ENCODE peak calls at places on chromosomes 5 and 9, in five cellular contexts. One of them, this sample, is unnamed.

GRCh38 chr9:68560131-68560844 is 19.6 kb upstream of the TMEM252 start:
- DNase-seq in AG04450: peak
- DNase-seq in psoas muscle: peak
- DNase-seq in GM12865: peak
- DNase-seq in PC-3: peak
- DNase-seq in this sample: peak

GRCh38 chr5:80755634-80756033 is 100.9 kb upstream of the DHFR start:
- DNase-seq in AG04450: no peak
- DNase-seq in psoas muscle: no peak
- DNase-seq in GM12865: peak
- DNase-seq in PC-3: no peak
- DNase-seq in this sample: no peak

GRCh38 chr5:126508962-126509279 is 85.7 kb downstream of the GRAMD2B start:
- DNase-seq in AG04450: no peak
- DNase-seq in psoas muscle: no peak
- DNase-seq in GM12865: peak
- DNase-seq in PC-3: no peak
- DNase-seq in this sample: no peak

GRCh38 chr5:75656311-75657003 is 45.2 kb downstream of the ANKDD1B start:
- DNase-seq in AG04450: no peak
- DNase-seq in psoas muscle: peak
- DNase-seq in GM12865: no peak
- DNase-seq in PC-3: no peak
- DNase-seq in this sample: peak

GRCh38 chr5:41955432-41956024 is 30.4 kb downstream of the FBXO4 start:
- DNase-seq in AG04450: no peak
- DNase-seq in psoas muscle: no peak
- DNase-seq in GM12865: peak
- DNase-seq in PC-3: no peak
- DNase-seq in this sample: no peak

GRCh38 chr9:137095664-137096517 is 9.1 kb downstream of the MAN1B1 start:
- DNase-seq in AG04450: no peak
- DNase-seq in psoas muscle: no peak
- DNase-seq in GM12865: peak
- DNase-seq in PC-3: no peak
- DNase-seq in this sample: peak

GRCh38 chr5:180557201-180557809 is 34.0 kb downstream of the SCGB3A1 start:
- DNase-seq in AG04450: no peak
- DNase-seq in psoas muscle: no peak
- DNase-seq in GM12865: peak
- DNase-seq in PC-3: peak
- DNase-seq in this sample: no peak

GRCh38 chr5:126837907-126838539 is 61.1 kb downstream of the LMNB1 start:
- DNase-seq in AG04450: no peak
- DNase-seq in psoas muscle: no peak
- DNase-seq in GM12865: no peak
- DNase-seq in PC-3: no peak
- DNase-seq in this sample: no peak

GRCh38 chr5:172429201-172429940 is 25.0 kb downstream of the SH3PXD2B start:
- DNase-seq in AG04450: no peak
- DNase-seq in psoas muscle: peak
- DNase-seq in GM12865: no peak
- DNase-seq in PC-3: no peak
- DNase-seq in this sample: peak

GRCh38 chr9:134139081-134139480 is 3.2 kb downstream of the WDR5 start:
- DNase-seq in AG04450: no peak
- DNase-seq in psoas muscle: no peak
- DNase-seq in GM12865: no peak
- DNase-seq in PC-3: no peak
- DNase-seq in this sample: no peak

GRCh38 chr9:134135343-134136116 is at the start of gene WDR5:
- DNase-seq in AG04450: peak
- DNase-seq in psoas muscle: peak
- DNase-seq in GM12865: peak
- DNase-seq in PC-3: peak
- DNase-seq in this sample: peak

GRCh38 chr9:134136117-134136996 is 475 bp downstream of the WDR5 start:
- DNase-seq in AG04450: no peak
- DNase-seq in psoas muscle: no peak
- DNase-seq in GM12865: peak
- DNase-seq in PC-3: no peak
- DNase-seq in this sample: no peak

GRCh38 chr9:134136997-134137302 is 1.1 kb downstream of the WDR5 start:
- DNase-seq in AG04450: no peak
- DNase-seq in psoas muscle: no peak
- DNase-seq in GM12865: no peak
- DNase-seq in PC-3: peak
- DNase-seq in this sample: no peak

DNA sequence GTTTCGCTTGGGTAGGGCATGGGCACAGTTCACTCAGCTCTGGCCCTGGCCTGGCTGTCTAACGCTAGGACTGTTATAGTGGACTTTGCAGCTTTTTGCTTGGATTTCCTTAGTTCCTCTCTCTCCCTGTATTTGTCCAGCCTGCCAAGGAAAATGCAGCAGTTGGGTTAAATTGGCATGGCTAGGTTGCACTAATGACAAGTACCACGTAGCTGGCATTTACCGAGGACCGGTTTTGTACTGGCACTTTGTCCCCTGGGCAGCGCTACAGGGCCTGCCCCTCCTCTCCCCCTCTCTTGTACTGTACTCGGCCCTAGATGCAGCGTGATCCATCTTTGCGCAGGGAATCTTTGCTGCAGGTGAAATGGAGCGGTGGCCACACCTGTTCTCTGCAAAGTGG is 2.4 kb downstream of the WDR5 start:
- DNase-seq in AG04450: no peak
- DNase-seq in psoas muscle: no peak
- DNase-seq in GM12865: no peak
- DNase-seq in PC-3: no peak
- DNase-seq in this sample: no peak
- H3K4me3 ChIP-seq in AG04450: no peak
- H3K4me3 ChIP-seq in psoas muscle: peak
- H3K4me3 ChIP-seq in GM12865: no peak
- H3K4me3 ChIP-seq in PC-3: peak
- H3K4me3 ChIP-seq in this sample: no peak

GRCh38 chr9:129489838-129490582 is 130.9 kb downstream of the C9orf50 start:
- DNase-seq in AG04450: no peak
- DNase-seq in psoas muscle: no peak
- DNase-seq in GM12865: no peak
- DNase-seq in PC-3: no peak
- DNase-seq in this sample: peak

GRCh38 chr9:129493714-129494047 is 127.2 kb downstream of the C9orf50 start:
- DNase-seq in AG04450: no peak
- DNase-seq in psoas muscle: no peak
- DNase-seq in GM12865: no peak
- DNase-seq in PC-3: no peak
- DNase-seq in this sample: no peak

GRCh38 chr9:129491486-129491855 is 129.4 kb downstream of the C9orf50 start:
- DNase-seq in AG04450: no peak
- DNase-seq in psoas muscle: no peak
- DNase-seq in GM12865: no peak
- DNase-seq in PC-3: no peak
- DNase-seq in this sample: peak

GRCh38 chr9:129493002-129493713 is 127.7 kb downstream of the C9orf50 start:
- DNase-seq in AG04450: no peak
- DNase-seq in psoas muscle: no peak
- DNase-seq in GM12865: no peak
- DNase-seq in PC-3: no peak
- DNase-seq in this sample: no peak

DNA sequence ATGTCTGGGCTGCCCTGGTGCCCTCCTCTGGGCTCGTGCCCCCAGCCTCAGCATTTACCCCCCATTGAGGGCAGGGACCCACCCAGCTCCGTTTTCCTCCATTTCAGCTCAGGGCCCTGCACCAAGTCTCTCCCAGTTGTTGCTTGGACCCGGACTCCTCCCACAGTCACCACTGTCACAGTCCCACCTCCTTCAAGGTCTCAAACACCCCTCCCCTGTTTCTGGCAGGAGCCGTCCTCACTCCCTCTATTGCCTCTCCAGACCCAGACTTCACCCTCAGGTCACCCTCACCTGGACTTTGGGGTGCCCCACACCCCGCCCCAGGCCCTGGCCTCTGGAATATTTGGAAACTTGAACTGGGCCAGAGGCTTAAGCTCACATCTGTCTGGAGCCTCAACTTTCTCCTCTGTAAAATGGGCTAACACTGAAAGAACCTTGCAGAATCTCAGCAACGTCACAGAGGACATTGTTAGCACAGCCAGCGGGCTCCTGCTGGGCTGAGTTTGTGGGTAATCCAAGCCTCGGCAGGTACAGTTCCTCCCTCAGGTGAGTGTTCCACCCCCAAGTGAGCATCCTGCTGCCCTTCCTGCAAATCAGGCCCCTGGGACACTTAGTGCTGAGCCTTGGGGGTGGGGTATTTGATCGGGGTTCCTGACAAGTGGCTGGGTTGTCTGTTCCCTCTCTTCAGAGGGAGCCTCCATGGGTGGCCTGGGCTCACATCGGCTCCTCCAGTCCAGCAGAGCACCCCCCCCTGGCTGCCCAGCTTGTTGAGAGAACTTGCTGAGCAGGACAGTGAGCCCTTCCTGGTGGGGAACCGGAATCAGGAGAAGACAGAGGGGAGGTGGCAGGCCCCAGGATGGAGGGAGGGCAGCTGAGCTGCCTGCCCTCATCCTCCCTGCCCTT is 130.1 kb downstream of the C9orf50 start:
- DNase-seq in AG04450: no peak
- DNase-seq in psoas muscle: no peak
- DNase-seq in GM12865: no peak
- DNase-seq in PC-3: no peak
- DNase-seq in this sample: peak
- H3K4me3 ChIP-seq in AG04450: peak
- H3K4me3 ChIP-seq in psoas muscle: peak
- H3K4me3 ChIP-seq in GM12865: no peak
- H3K4me3 ChIP-seq in PC-3: peak
- H3K4me3 ChIP-seq in this sample: no peak

GRCh38 chr9:99762470-99762869 is 59.2 kb upstream of the NR4A3 start:
- DNase-seq in AG04450: no peak
- DNase-seq in psoas muscle: no peak
- DNase-seq in GM12865: peak
- DNase-seq in PC-3: no peak
- DNase-seq in this sample: no peak
- H3K4me3 ChIP-seq in AG04450: no peak
- H3K4me3 ChIP-seq in psoas muscle: no peak
- H3K4me3 ChIP-seq in GM12865: no peak
- H3K4me3 ChIP-seq in PC-3: no peak
- H3K4me3 ChIP-seq in this sample: no peak

GRCh38 chr5:93622240-93622885 is 39.3 kb downstream of the NR2F1 start:
- DNase-seq in AG04450: no peak
- DNase-seq in psoas muscle: no peak
- DNase-seq in GM12865: peak
- DNase-seq in PC-3: peak
- DNase-seq in this sample: no peak
- H3K4me3 ChIP-seq in AG04450: no peak
- H3K4me3 ChIP-seq in psoas muscle: peak
- H3K4me3 ChIP-seq in GM12865: no peak
- H3K4me3 ChIP-seq in PC-3: no peak
- H3K4me3 ChIP-seq in this sample: no peak

DNA sequence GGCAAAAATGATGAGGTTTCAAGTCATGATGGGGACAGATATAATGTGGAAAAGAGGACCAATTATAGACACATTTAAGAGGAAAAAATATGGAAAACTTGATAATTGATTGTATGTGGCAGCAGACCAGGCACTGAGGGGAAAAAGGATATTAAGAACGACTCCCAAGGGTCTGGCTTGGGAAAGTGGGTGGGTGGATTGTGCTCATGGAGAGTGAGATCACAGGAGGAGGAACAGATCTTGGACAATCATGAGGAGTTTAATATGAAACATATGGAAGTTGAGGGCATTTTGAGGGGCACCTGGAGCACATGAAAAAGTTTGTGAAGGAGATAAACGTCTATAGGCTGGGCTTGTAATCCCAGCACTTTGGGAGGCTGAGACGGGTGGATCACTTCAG is 454.3 kb upstream of the KLF4 start:
- DNase-seq in AG04450: no peak
- DNase-seq in psoas muscle: no peak
- DNase-seq in GM12865: no peak
- DNase-seq in PC-3: no peak
- DNase-seq in this sample: no peak
- H3K4me3 ChIP-seq in AG04450: no peak
- H3K4me3 ChIP-seq in psoas muscle: no peak
- H3K4me3 ChIP-seq in GM12865: no peak
- H3K4me3 ChIP-seq in PC-3: no peak
- H3K4me3 ChIP-seq in this sample: no peak

GRCh38 chr9:98972641-98973545 is 29.2 kb downstream of the COL15A1 start:
- DNase-seq in AG04450: no peak
- DNase-seq in psoas muscle: no peak
- DNase-seq in GM12865: no peak
- DNase-seq in PC-3: no peak
- DNase-seq in this sample: no peak

GRCh38 chr9:98974106-98974505 is 30.4 kb downstream of the COL15A1 start:
- DNase-seq in AG04450: no peak
- DNase-seq in psoas muscle: no peak
- DNase-seq in GM12865: no peak
- DNase-seq in PC-3: no peak
- DNase-seq in this sample: no peak

GRCh38 chr9:98974994-98975712 is 31.4 kb downstream of the COL15A1 start:
- DNase-seq in AG04450: peak
- DNase-seq in psoas muscle: peak
- DNase-seq in GM12865: peak
- DNase-seq in PC-3: peak
- DNase-seq in this sample: peak

GRCh38 chr9:98974554-98974953 is 30.8 kb downstream of the COL15A1 start:
- DNase-seq in AG04450: no peak
- DNase-seq in psoas muscle: no peak
- DNase-seq in GM12865: no peak
- DNase-seq in PC-3: no peak
- DNase-seq in this sample: no peak

GRCh38 chr9:98973546-98973921 is 29.8 kb downstream of the COL15A1 start:
- DNase-seq in AG04450: no peak
- DNase-seq in psoas muscle: peak
- DNase-seq in GM12865: no peak
- DNase-seq in PC-3: no peak
- DNase-seq in this sample: no peak
- H3K4me3 ChIP-seq in AG04450: no peak
- H3K4me3 ChIP-seq in psoas muscle: no peak
- H3K4me3 ChIP-seq in GM12865: no peak
- H3K4me3 ChIP-seq in PC-3: no peak
- H3K4me3 ChIP-seq in this sample: no peak

DNA sequence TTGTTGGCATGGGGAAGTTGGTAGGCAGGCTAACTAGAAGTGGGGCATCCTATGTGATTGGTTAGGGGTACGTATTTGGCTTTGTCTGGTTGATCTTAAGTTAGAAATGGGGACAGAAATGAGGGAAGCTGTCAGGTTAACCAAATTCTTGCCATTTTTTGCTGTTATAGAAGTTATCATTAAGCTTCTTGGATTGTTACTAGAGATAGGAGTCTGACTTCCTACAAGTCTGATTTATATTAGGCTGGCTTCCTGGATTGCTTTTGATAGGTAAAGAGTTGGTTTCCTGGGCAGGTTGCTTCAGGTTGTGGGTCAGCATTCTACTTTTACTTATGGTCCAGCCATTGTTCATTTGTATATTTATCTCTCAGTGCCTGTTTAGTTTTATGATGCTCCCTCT is 216.9 kb downstream of the TLE4 start:
- DNase-seq in AG04450: no peak
- DNase-seq in psoas muscle: no peak
- DNase-seq in GM12865: no peak
- DNase-seq in PC-3: no peak
- DNase-seq in this sample: no peak
- H3K4me3 ChIP-seq in AG04450: no peak
- H3K4me3 ChIP-seq in psoas muscle: no peak
- H3K4me3 ChIP-seq in GM12865: no peak
- H3K4me3 ChIP-seq in PC-3: no peak
- H3K4me3 ChIP-seq in this sample: no peak